ENCODE peak calls at places on chromosomes 4 and X, in eight cellular contexts. W is NB4, K is left lung, U is GM13977, Y is heart left ventricle, S is epithelial cell of esophagus, O is coronary artery, T is glutamatergic neuron. R is an unnamed sample.

GRCh38 chr4:134201216-134202098 is at the start of gene PABPC4L:
- DNase-seq in K (peak), U (no peak), T (peak), W (no peak), S (peak), Y (peak), O (peak), R (peak)

GRCh38 chr4:89531932-89532640 is 224.5 kb upstream of the GPRIN3 start:
- DNase-seq in O (no peak), W (no peak), Y (no peak), U (no peak), T (no peak), S (no peak), K (no peak), R (no peak)

GRCh38 chr4:48543796-48544195 is 53.7 kb downstream of the ZAR1 start:
- DNase-seq in Y (no peak), O (no peak), W (no peak), S (peak), T (no peak), K (no peak), U (no peak), R (no peak)

GRCh38 chrX:115940888-115941332 is 229.6 kb upstream of the AGTR2 start:
- DNase-seq in T (peak), K (no peak), S (peak), O (peak), U (peak), W (peak), Y (no peak), R (no peak)

GRCh38 chrX:140817943-140818342 is 108.4 kb downstream of the LINC00632 start:
- DNase-seq in K (no peak), O (no peak), T (no peak), W (peak), U (peak), S (peak), Y (no peak), R (no peak)

GRCh38 chr4:183807420-183808101 is 97.5 kb upstream of the STOX2 start:
- DNase-seq in O (no peak), S (no peak), U (no peak), T (no peak), K (no peak), W (no peak), Y (no peak), R (no peak)

GRCh38 chrX:21958888-21959287 is 18.4 kb downstream of the SMS start:
- DNase-seq in O (no peak), U (no peak), Y (no peak), K (no peak), S (no peak), W (peak), T (no peak), R (no peak)

GRCh38 chr4:140743194-140743931 is 12.8 kb downstream of the TBC1D9 start:
- DNase-seq in K (no peak), Y (no peak), T (no peak), O (no peak), W (no peak), S (peak), U (no peak), R (no peak)

GRCh38 chr4:152126233-152126632 is 365.4 kb upstream of the GATB start:
- DNase-seq in O (no peak), K (no peak), W (no peak), Y (no peak), S (no peak), T (no peak), U (no peak), R (no peak)

GRCh38 chrX:17860179-17860780 is 818 bp downstream of the RAI2 start:
- DNase-seq in W (no peak), T (peak), Y (peak), O (no peak), S (no peak), K (peak), U (no peak), R (no peak)

GRCh38 chr4:74097631-74098550 is 1.1 kb downstream of the CXCL2 start:
- DNase-seq in S (no peak), Y (no peak), T (no peak), W (peak), U (no peak), O (no peak), K (no peak), R (no peak)

GRCh38 chrX:145393702-145394235 is 146.5 kb downstream of the SPANXN1 start:
- DNase-seq in W (peak), T (no peak), S (no peak), K (no peak), Y (no peak), U (peak), O (no peak), R (no peak)

GRCh38 chrX:119145241-119145653 is 17.6 kb upstream of the KIAA1210 start:
- DNase-seq in K (no peak), W (peak), S (peak), O (no peak), U (no peak), T (peak), Y (no peak), R (no peak)

GRCh38 chrX:41273638-41274037 is 60.3 kb upstream of the DDX3X start:
- DNase-seq in S (no peak), Y (no peak), O (no peak), W (no peak), U (peak), T (no peak), K (no peak), R (no peak)

GRCh38 chr4:172857026-172857425 is 311.6 kb upstream of the GALNT7 start:
- DNase-seq in T (no peak), O (no peak), S (no peak), Y (no peak), K (no peak), W (no peak), U (no peak), R (no peak)

GRCh38 chr4:41359069-41359769 is 102.5 kb downstream of the UCHL1 start:
- DNase-seq in U (no peak), K (no peak), Y (no peak), T (peak), S (no peak), O (no peak), W (no peak), R (no peak)

GRCh38 chrX:95076449-95076848 is 1402.4 kb downstream of the FAM133A start:
- DNase-seq in S (peak), O (no peak), K (no peak), T (no peak), Y (no peak), U (no peak), W (peak), R (no peak)

GRCh38 chrX:72340046-72340445 is 34.3 kb upstream of the CITED1 start:
- DNase-seq in T (no peak), U (no peak), W (no peak), K (no peak), S (no peak), O (no peak), Y (no peak), R (no peak)

GRCh38 chr4:151045907-151046306 is 30.8 kb upstream of the LRBA start:
- DNase-seq in U (peak), Y (no peak), S (peak), T (no peak), K (no peak), O (no peak), W (peak), R (no peak)

GRCh38 chr4:184762100-184762499 is 28.2 kb upstream of the CENPU start:
- DNase-seq in W (no peak), T (no peak), S (no peak), Y (no peak), K (no peak), U (peak), O (no peak), R (no peak)

GRCh38 chr4:130639871-130640270 is 1543.9 kb downstream of the C4orf33 start:
- DNase-seq in T (no peak), Y (no peak), S (no peak), U (no peak), K (no peak), W (no peak), O (no peak), R (no peak)

GRCh38 chr4:162952232-162952631 is 214.5 kb downstream of the NAF1 start:
- DNase-seq in W (peak), O (no peak), K (no peak), T (no peak), U (no peak), Y (no peak), S (peak), R (no peak)

DNA sequence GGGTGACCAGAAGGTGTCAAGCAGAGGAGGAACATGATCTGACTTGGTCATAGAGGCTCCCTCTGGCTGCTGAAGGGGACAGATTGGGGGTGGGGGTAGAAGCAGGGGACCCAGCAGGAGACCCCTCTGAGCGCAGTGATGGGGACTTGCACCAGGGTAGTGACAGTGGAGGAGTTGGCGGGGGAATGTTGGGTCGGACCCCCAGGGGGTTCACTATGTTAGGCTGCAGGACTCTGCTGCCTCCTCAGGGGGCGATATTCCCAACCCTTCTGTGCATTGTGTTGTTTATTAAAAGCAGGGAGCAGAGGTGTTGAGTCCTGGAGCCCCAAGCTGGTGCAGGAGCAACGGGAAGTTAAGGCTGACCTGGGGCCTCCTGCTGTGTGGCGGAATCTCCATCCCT is 8.8 kb downstream of the WDR13 start:
- DNase-seq in S (no peak), O (no peak), U (no peak), T (no peak), W (no peak), K (no peak), Y (no peak), R (no peak)
- TF ChIP-seq CTCF in S (no peak), O (no peak), U (no peak), T (no peak), W (no peak), K (no peak), Y (no peak), R (peak)

DNA sequence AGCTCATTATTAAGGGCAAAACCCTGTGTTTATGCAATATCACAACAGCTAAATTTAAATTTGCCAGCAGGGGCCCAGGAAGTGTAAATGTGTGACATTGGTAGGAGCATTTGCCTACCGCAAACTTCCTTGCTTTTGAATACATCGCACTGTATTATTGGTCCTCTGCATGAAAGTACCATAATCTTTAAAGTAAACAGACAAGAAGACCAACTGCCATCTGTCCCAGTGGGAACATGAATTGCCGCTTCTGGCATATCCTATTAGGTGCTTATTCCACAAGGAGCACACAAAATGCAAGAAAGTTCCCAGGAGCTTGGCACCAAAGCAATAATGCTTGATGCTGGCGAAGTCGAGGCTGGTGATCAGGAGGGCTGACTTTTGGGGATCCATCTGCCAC is 51.3 kb downstream of the SOD3 start:
- DNase-seq in Y (no peak), S (no peak), T (no peak), K (no peak), W (no peak), O (no peak), U (no peak), R (no peak)
- TF ChIP-seq CTCF in Y (no peak), S (no peak), T (no peak), K (no peak), W (no peak), O (no peak), U (no peak), R (no peak)

DNA sequence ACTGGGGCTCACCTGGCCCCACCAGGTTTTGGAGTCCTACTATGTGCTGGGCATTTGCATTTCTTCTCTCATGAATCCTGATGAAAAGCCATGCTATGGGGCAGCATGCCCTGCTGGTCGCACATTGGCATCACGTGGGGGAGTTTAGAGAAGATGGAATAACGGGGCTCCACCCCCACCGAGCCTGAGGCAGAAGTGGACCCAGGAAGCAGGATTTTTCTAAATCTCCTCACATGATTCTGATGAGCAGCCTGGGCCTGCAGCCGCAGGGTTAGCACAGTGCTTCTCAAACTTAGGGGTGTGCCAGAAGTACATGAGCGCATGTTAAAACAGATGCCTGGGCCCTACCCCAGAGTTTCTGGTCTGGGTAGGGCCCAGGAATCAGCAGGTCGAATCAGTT is 4.6 kb upstream of the SORCS2 start:
- DNase-seq in S (no peak), U (no peak), K (no peak), Y (no peak), O (peak), W (no peak), T (no peak), R (no peak)
- TF ChIP-seq CTCF in S (no peak), U (no peak), K (no peak), Y (no peak), O (no peak), W (no peak), T (no peak), R (no peak)

DNA sequence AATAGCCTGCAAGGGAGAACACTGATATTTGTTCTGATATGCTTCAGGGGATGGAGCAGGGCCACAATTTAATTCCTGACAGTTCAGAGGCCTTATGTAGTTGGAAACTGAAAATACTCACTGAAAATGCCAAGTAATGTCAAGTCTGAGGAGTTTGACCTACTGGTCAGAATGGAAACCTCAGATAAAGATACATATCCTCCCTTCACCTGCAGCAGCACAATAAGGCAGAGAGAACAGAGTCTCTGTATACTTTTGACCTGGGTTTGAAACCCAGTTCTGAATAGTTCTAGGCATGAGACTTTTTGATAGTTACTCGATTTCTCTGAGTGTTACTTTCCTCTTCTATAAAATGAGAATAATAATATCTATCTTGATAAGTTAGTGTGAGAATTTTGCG is 65.8 kb upstream of the TRPC5 start:
- DNase-seq in T (no peak), S (no peak), Y (no peak), U (no peak), W (no peak), O (no peak), K (no peak), R (no peak)
- TF ChIP-seq CTCF in T (no peak), S (no peak), Y (no peak), U (no peak), W (no peak), O (no peak), K (no peak), R (no peak)

DNA sequence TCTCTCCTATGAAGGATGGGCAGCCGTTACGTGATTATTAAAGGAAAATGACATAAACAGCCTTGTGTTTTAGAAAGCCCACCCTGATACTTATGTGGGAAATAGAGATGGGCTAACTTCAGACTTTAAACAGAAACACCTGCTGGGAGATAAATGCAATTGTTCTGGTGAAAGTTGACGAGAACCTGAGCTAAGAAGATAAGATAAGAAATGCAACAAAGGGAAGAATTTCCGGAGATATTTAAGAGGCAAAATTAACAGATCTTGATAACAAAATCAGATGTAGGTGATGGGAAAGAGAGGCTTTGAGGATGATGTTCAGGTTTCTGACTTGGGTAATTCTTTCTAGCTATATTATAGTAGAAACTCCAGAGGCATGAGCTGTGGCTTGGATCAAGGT is 102.7 kb upstream of the SLC7A11 start:
- DNase-seq in Y (no peak), U (no peak), O (no peak), W (no peak), T (no peak), S (no peak), K (no peak), R (no peak)
- TF ChIP-seq CTCF in Y (no peak), U (no peak), O (no peak), W (no peak), T (no peak), S (no peak), K (no peak), R (no peak)

GRCh38 chr4:828641-829271 is 2.8 kb upstream of the CPLX1 start:
- DNase-seq in U (no peak), Y (peak), W (no peak), K (peak), T (no peak), O (no peak), S (no peak), R (peak)
- TF ChIP-seq CTCF in U (no peak), Y (no peak), W (no peak), K (no peak), T (no peak), O (no peak), S (no peak), R (peak)

DNA sequence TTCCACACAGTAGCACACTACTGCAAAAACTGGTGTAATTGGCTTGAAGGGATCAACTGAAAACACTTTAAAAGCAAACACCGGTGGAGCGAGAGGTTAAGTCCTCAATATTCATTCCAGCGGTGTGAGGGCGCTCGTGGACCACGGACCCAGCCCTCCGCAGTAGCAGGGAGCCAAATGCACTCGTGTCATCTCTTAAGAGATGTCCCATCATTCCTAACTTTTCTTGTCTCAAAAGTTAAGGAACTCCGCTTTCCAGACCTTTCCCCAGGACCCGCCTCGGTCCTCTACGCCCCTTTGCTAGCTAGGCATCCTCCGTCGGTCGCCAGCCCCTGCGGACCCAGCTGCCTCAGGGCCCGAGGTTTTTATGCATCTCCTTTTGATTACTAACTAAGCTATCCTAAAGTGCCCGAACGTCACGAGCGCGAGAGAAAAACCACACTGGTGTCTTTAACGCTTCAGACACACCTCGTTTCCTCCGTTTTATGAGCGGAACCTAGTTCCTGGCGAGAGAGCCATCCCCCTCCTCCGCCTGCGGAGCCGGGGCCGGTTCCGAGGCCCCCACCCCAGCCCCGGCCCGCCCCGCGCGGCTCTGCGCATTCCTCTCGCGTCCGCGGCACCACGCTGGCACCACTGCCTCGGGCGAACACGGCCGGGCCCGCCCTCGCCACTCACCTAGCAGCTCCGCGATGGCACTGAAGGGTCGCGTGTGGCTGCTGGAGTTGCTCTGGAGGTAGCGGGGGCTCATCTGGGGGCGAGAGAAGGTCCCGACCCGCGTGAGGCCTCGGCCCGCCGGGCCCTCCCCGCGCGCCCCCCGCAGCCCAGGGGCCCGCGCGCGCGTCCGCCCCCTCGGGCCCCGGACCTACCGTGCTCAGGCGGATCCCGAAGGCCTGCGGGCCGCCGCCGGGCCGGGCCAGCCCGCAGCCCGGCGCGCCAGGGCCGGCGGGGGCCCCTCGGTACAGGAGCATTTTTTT is 723 bp downstream of the MORC4 start:
- DNase-seq in O (no peak), U (peak), T (peak), S (peak), W (peak), Y (peak), K (peak), R (no peak)
- TF ChIP-seq CTCF in O (no peak), U (peak), T (no peak), S (peak), W (no peak), Y (peak), K (no peak), R (peak)

DNA sequence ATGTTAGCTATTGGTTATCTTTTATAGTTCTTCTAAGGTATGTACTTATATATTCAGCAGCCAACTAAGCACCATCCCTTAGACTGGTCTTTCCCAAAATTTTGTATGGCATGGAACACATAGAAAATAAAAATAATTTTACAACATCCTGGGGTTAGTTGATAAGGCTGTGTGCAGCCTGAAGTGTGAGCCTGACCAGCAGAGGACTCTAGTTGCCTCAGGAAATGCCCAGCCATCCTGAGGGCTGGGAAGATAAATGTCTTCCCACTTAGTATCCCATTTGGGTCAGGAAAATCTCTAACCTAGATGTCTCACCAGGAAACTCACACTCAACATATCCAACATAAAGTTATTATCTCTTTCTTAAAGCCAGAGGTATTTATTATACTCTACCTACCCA is 251.4 kb upstream of the POF1B start:
- DNase-seq in S (no peak), T (no peak), W (no peak), K (no peak), O (no peak), U (no peak), Y (no peak), R (no peak)
- TF ChIP-seq CTCF in S (no peak), T (no peak), W (no peak), K (no peak), O (no peak), U (no peak), Y (no peak), R (no peak)

GRCh38 chrX:132022115-132022862 is 813 bp upstream of the STK26 start:
- DNase-seq in T (no peak), W (peak), K (no peak), Y (no peak), O (no peak), U (peak), S (peak), R (peak)
- TF ChIP-seq CTCF in T (no peak), W (peak), K (no peak), Y (no peak), O (no peak), U (peak), S (peak), R (peak)

R was measured in type B pancreatic cell.